ENCODE peak calls at places on chromosomes 13 and 19, in four cellular contexts. R, H, K and Z are unnamed samples.

GRCh38 chr19:47024502-47024901 is 4.9 kb downstream of the NPAS1 start:
- DNase-seq in R (no peak), H (no peak), K (no peak), Z (no peak)

GRCh38 chr13:22278336-22278929 is 607.6 kb downstream of the FGF9 start:
- DNase-seq in R (no peak), H (peak), K (peak), Z (peak)

GRCh38 chr19:18895038-18895827 is 725 bp downstream of the CERS1 start:
- DNase-seq in R (no peak), H (no peak), K (no peak), Z (no peak)

GRCh38 chr19:48613024-48613851 is 1.6 kb downstream of the FAM83E start:
- DNase-seq in R (no peak), H (no peak), K (no peak), Z (no peak)

GRCh38 chr13:33665776-33666175 is 152.2 kb upstream of the RFC3 start:
- DNase-seq in R (no peak), H (no peak), K (no peak), Z (no peak)

GRCh38 chr13:99258946-99259345 is 767 bp upstream of the GPR18 start:
- DNase-seq in R (no peak), H (peak), K (no peak), Z (no peak)

GRCh38 chr19:374183-374885 is 29.7 kb upstream of the MIER2 start:
- DNase-seq in R (no peak), H (no peak), K (no peak), Z (no peak)

GRCh38 chr13:76953921-76954320 is 5.6 kb downstream of the ACOD1 start:
- DNase-seq in R (no peak), H (no peak), K (no peak), Z (no peak)

GRCh38 chr13:100197116-100197515 is 108.2 kb downstream of the PCCA start:
- DNase-seq in R (no peak), H (no peak), K (no peak), Z (no peak)

GRCh38 chr13:33363328-33363727 is 77.8 kb upstream of the STARD13 start:
- DNase-seq in R (no peak), H (no peak), K (no peak), Z (no peak)

GRCh38 chr19:49690073-49690655 is 752 bp upstream of the CPT1C start:
- DNase-seq in R (no peak), H (no peak), K (no peak), Z (no peak)

GRCh38 chr13:30061217-30061616 is 210.8 kb upstream of the UBL3 start:
- DNase-seq in R (no peak), H (no peak), K (no peak), Z (no peak)

GRCh38 chr19:20422216-20422615 is 143.4 kb downstream of the ZNF737 start:
- DNase-seq in R (no peak), H (no peak), K (no peak), Z (no peak)

GRCh38 chr19:47324502-47324901 is 7.5 kb upstream of the C5AR2 start:
- DNase-seq in R (no peak), H (no peak), K (no peak), Z (no peak)

GRCh38 chr19:47697863-47698609 is 15.2 kb upstream of the EHD2 start:
- DNase-seq in R (no peak), H (peak), K (peak), Z (peak)

GRCh38 chr19:582497-583197 is 7.0 kb upstream of the HCN2 start:
- DNase-seq in R (no peak), H (no peak), K (no peak), Z (no peak)

GRCh38 chr19:11227201-11227886 is 12.1 kb upstream of the ANGPTL8 start:
- DNase-seq in R (no peak), H (peak), K (no peak), Z (no peak)

GRCh38 chr13:99425485-99426341 is 75.6 kb upstream of the TM9SF2 start:
- DNase-seq in R (no peak), H (peak), K (peak), Z (no peak)

GRCh38 chr13:42968906-42969305 is 23.1 kb downstream of the EPSTI1 start:
- DNase-seq in R (no peak), H (no peak), K (no peak), Z (no peak)

GRCh38 chr13:49584771-49585182 is 581 bp downstream of the RCBTB1 start:
- DNase-seq in R (no peak), H (peak), K (no peak), Z (no peak)

GRCh38 chr13:98396071-98396710 is 180.7 kb downstream of the STK24 start:
- DNase-seq in R (no peak), H (no peak), K (no peak), Z (no peak)

GRCh38 chr13:66296875-66297274 is 933.3 kb downstream of the PCDH9 start:
- DNase-seq in R (no peak), H (no peak), K (no peak), Z (no peak)

GRCh38 chr19:37977992-37978391 is 71.0 kb downstream of the SIPA1L3 start:
- DNase-seq in R (no peak), H (no peak), K (no peak), Z (no peak)

GRCh38 chr19:28966737-28967401 is 246.1 kb downstream of the UQCRFS1 start:
- DNase-seq in R (no peak), H (no peak), K (no peak), Z (no peak)

GRCh38 chr19:1651061-1651547 is 1.3 kb downstream of the TCF3 start:
- DNase-seq in R (no peak), H (peak), K (peak), Z (peak)

GRCh38 chr19:55692681-55693081 is 17.7 kb downstream of the EPN1 start:
- DNase-seq in R (no peak), H (no peak), K (no peak), Z (no peak)

GRCh38 chr13:109684836-109685602 is 101.4 kb downstream of the IRS2 start:
- DNase-seq in R (no peak), H (no peak), K (no peak), Z (no peak)

GRCh38 chr19:57026476-57026875 is 93.3 kb upstream of the USP29 start:
- DNase-seq in R (no peak), H (no peak), K (no peak), Z (no peak)

GRCh38 chr13:107251321-107251720 is 683.4 kb upstream of the ARGLU1 start:
- DNase-seq in R (no peak), H (no peak), K (no peak), Z (no peak)